ENCODE peak calls at places on chromosomes 4 and X, in nine cellular contexts. One of them, this sample, is unnamed.

GRCh38 chr4:4256799-4257198 is 8.8 kb upstream of the TMEM128 start:
- DNase-seq in breast epithelium: no peak
- DNase-seq in lower leg skin: no peak
- DNase-seq in A549: no peak
- DNase-seq in esophagus squamous epithelium: no peak
- DNase-seq in ovary: no peak
- DNase-seq in uterus: no peak
- DNase-seq in tibial nerve: no peak
- DNase-seq in body of pancreas: no peak
- DNase-seq in this sample: no peak

GRCh38 chrX:65712005-65712861 is 44.8 kb downstream of the MSN start:
- DNase-seq in breast epithelium: no peak
- DNase-seq in lower leg skin: no peak
- DNase-seq in A549: no peak
- DNase-seq in esophagus squamous epithelium: no peak
- DNase-seq in ovary: no peak
- DNase-seq in uterus: no peak
- DNase-seq in tibial nerve: no peak
- DNase-seq in body of pancreas: no peak
- DNase-seq in this sample: no peak

GRCh38 chr4:186900980-186901379 is 177.3 kb upstream of the FAT1 start:
- DNase-seq in breast epithelium: no peak
- DNase-seq in lower leg skin: no peak
- DNase-seq in A549: no peak
- DNase-seq in esophagus squamous epithelium: no peak
- DNase-seq in ovary: no peak
- DNase-seq in uterus: no peak
- DNase-seq in tibial nerve: no peak
- DNase-seq in body of pancreas: no peak
- DNase-seq in this sample: no peak

GRCh38 chr4:168604496-168605373 is 107.9 kb downstream of the PALLD start:
- DNase-seq in breast epithelium: peak
- DNase-seq in lower leg skin: peak
- DNase-seq in A549: no peak
- DNase-seq in esophagus squamous epithelium: no peak
- DNase-seq in ovary: peak
- DNase-seq in uterus: peak
- DNase-seq in tibial nerve: no peak
- DNase-seq in body of pancreas: no peak
- DNase-seq in this sample: no peak

GRCh38 chrX:130118396-130118795 is 8.1 kb upstream of the ELF4 start:
- DNase-seq in breast epithelium: no peak
- DNase-seq in lower leg skin: no peak
- DNase-seq in A549: no peak
- DNase-seq in esophagus squamous epithelium: no peak
- DNase-seq in ovary: peak
- DNase-seq in uterus: peak
- DNase-seq in tibial nerve: no peak
- DNase-seq in body of pancreas: no peak
- DNase-seq in this sample: no peak

GRCh38 chr4:11152684-11153083 is 276.0 kb downstream of the HS3ST1 start:
- DNase-seq in breast epithelium: no peak
- DNase-seq in lower leg skin: no peak
- DNase-seq in A549: no peak
- DNase-seq in esophagus squamous epithelium: no peak
- DNase-seq in ovary: no peak
- DNase-seq in uterus: no peak
- DNase-seq in tibial nerve: no peak
- DNase-seq in body of pancreas: no peak
- DNase-seq in this sample: no peak

GRCh38 chr4:19054916-19055315 is 1033.4 kb upstream of the LCORL start:
- DNase-seq in breast epithelium: no peak
- DNase-seq in lower leg skin: no peak
- DNase-seq in A549: no peak
- DNase-seq in esophagus squamous epithelium: no peak
- DNase-seq in ovary: no peak
- DNase-seq in uterus: no peak
- DNase-seq in tibial nerve: no peak
- DNase-seq in body of pancreas: no peak
- DNase-seq in this sample: no peak

GRCh38 chrX:130566028-130566683 is 164.4 kb downstream of the RBMX2 start:
- DNase-seq in breast epithelium: no peak
- DNase-seq in lower leg skin: no peak
- DNase-seq in A549: no peak
- DNase-seq in esophagus squamous epithelium: no peak
- DNase-seq in ovary: no peak
- DNase-seq in uterus: no peak
- DNase-seq in tibial nerve: no peak
- DNase-seq in body of pancreas: peak
- DNase-seq in this sample: no peak

GRCh38 chr4:20474119-20474518 is 222.4 kb downstream of the SLIT2 start:
- DNase-seq in breast epithelium: no peak
- DNase-seq in lower leg skin: no peak
- DNase-seq in A549: no peak
- DNase-seq in esophagus squamous epithelium: no peak
- DNase-seq in ovary: no peak
- DNase-seq in uterus: no peak
- DNase-seq in tibial nerve: no peak
- DNase-seq in body of pancreas: no peak
- DNase-seq in this sample: peak

GRCh38 chr4:94641702-94642560 is 115.8 kb upstream of the BMPR1B start:
- DNase-seq in breast epithelium: no peak
- DNase-seq in lower leg skin: no peak
- DNase-seq in A549: peak
- DNase-seq in esophagus squamous epithelium: no peak
- DNase-seq in ovary: no peak
- DNase-seq in uterus: no peak
- DNase-seq in tibial nerve: no peak
- DNase-seq in body of pancreas: no peak
- DNase-seq in this sample: no peak

GRCh38 chrX:46573896-46574336 is 351 bp downstream of the CHST7 start:
- DNase-seq in breast epithelium: peak
- DNase-seq in lower leg skin: peak
- DNase-seq in A549: peak
- DNase-seq in esophagus squamous epithelium: peak
- DNase-seq in ovary: peak
- DNase-seq in uterus: peak
- DNase-seq in tibial nerve: peak
- DNase-seq in body of pancreas: peak
- DNase-seq in this sample: peak

GRCh38 chrX:117095393-117095792 is 632.6 kb upstream of the CT83 start:
- DNase-seq in breast epithelium: no peak
- DNase-seq in lower leg skin: no peak
- DNase-seq in A549: no peak
- DNase-seq in esophagus squamous epithelium: no peak
- DNase-seq in ovary: no peak
- DNase-seq in uterus: no peak
- DNase-seq in tibial nerve: no peak
- DNase-seq in body of pancreas: no peak
- DNase-seq in this sample: no peak

GRCh38 chr4:25725870-25726269 is 70.2 kb downstream of the SLC34A2 start:
- DNase-seq in breast epithelium: no peak
- DNase-seq in lower leg skin: no peak
- DNase-seq in A549: no peak
- DNase-seq in esophagus squamous epithelium: no peak
- DNase-seq in ovary: no peak
- DNase-seq in uterus: no peak
- DNase-seq in tibial nerve: no peak
- DNase-seq in body of pancreas: no peak
- DNase-seq in this sample: no peak

GRCh38 chr4:74161676-74162450 is 3.9 kb downstream of the MTHFD2L start:
- DNase-seq in breast epithelium: no peak
- DNase-seq in lower leg skin: no peak
- DNase-seq in A549: no peak
- DNase-seq in esophagus squamous epithelium: no peak
- DNase-seq in ovary: no peak
- DNase-seq in uterus: no peak
- DNase-seq in tibial nerve: no peak
- DNase-seq in body of pancreas: no peak
- DNase-seq in this sample: no peak

GRCh38 chr4:74166135-74166534 is 8.2 kb downstream of the MTHFD2L start:
- DNase-seq in breast epithelium: no peak
- DNase-seq in lower leg skin: no peak
- DNase-seq in A549: no peak
- DNase-seq in esophagus squamous epithelium: no peak
- DNase-seq in ovary: no peak
- DNase-seq in uterus: no peak
- DNase-seq in tibial nerve: no peak
- DNase-seq in body of pancreas: no peak
- DNase-seq in this sample: peak

GRCh38 chr4:74168841-74169240 is 10.9 kb downstream of the MTHFD2L start:
- DNase-seq in breast epithelium: no peak
- DNase-seq in lower leg skin: no peak
- DNase-seq in A549: no peak
- DNase-seq in esophagus squamous epithelium: no peak
- DNase-seq in ovary: no peak
- DNase-seq in uterus: no peak
- DNase-seq in tibial nerve: no peak
- DNase-seq in body of pancreas: no peak
- DNase-seq in this sample: no peak

GRCh38 chr4:74166823-74167222 is 8.9 kb downstream of the MTHFD2L start:
- DNase-seq in breast epithelium: no peak
- DNase-seq in lower leg skin: no peak
- DNase-seq in A549: no peak
- DNase-seq in esophagus squamous epithelium: no peak
- DNase-seq in ovary: no peak
- DNase-seq in uterus: no peak
- DNase-seq in tibial nerve: no peak
- DNase-seq in body of pancreas: no peak
- DNase-seq in this sample: no peak

GRCh38 chr4:74167585-74167984 is 9.7 kb downstream of the MTHFD2L start:
- DNase-seq in breast epithelium: no peak
- DNase-seq in lower leg skin: no peak
- DNase-seq in A549: no peak
- DNase-seq in esophagus squamous epithelium: no peak
- DNase-seq in ovary: no peak
- DNase-seq in uterus: no peak
- DNase-seq in tibial nerve: no peak
- DNase-seq in body of pancreas: no peak
- DNase-seq in this sample: no peak
- TF ChIP-seq POLR2A in breast epithelium: no peak
- TF ChIP-seq POLR2A in lower leg skin: no peak
- TF ChIP-seq POLR2A in A549: no peak
- TF ChIP-seq POLR2A in esophagus squamous epithelium: no peak
- TF ChIP-seq POLR2A in ovary: no peak
- TF ChIP-seq POLR2A in uterus: no peak
- TF ChIP-seq POLR2A in tibial nerve: no peak
- TF ChIP-seq POLR2A in body of pancreas: no peak
- TF ChIP-seq POLR2A in this sample: no peak

GRCh38 chr4:123444298-123444731 is 47.7 kb downstream of the SPRY1 start:
- DNase-seq in breast epithelium: no peak
- DNase-seq in lower leg skin: peak
- DNase-seq in A549: no peak
- DNase-seq in esophagus squamous epithelium: no peak
- DNase-seq in ovary: peak
- DNase-seq in uterus: peak
- DNase-seq in tibial nerve: no peak
- DNase-seq in body of pancreas: peak
- DNase-seq in this sample: peak
- H3K4me3 ChIP-seq in breast epithelium: no peak
- H3K4me3 ChIP-seq in lower leg skin: no peak
- H3K4me3 ChIP-seq in A549: no peak
- H3K4me3 ChIP-seq in esophagus squamous epithelium: no peak
- H3K4me3 ChIP-seq in ovary: no peak
- H3K4me3 ChIP-seq in uterus: no peak
- H3K4me3 ChIP-seq in tibial nerve: no peak
- H3K4me3 ChIP-seq in body of pancreas: no peak
- H3K4me3 ChIP-seq in this sample: peak

GRCh38 chr4:79209822-79210635 is 115.8 kb downstream of the NAA11 start:
- DNase-seq in breast epithelium: no peak
- DNase-seq in lower leg skin: peak
- DNase-seq in A549: no peak
- DNase-seq in esophagus squamous epithelium: no peak
- DNase-seq in ovary: no peak
- DNase-seq in uterus: no peak
- DNase-seq in tibial nerve: no peak
- DNase-seq in body of pancreas: no peak
- DNase-seq in this sample: peak

GRCh38 chr4:79213040-79213439 is 112.8 kb downstream of the NAA11 start:
- DNase-seq in breast epithelium: no peak
- DNase-seq in lower leg skin: no peak
- DNase-seq in A549: no peak
- DNase-seq in esophagus squamous epithelium: no peak
- DNase-seq in ovary: no peak
- DNase-seq in uterus: no peak
- DNase-seq in tibial nerve: no peak
- DNase-seq in body of pancreas: no peak
- DNase-seq in this sample: peak

GRCh38 chr4:79210636-79211049 is 115.2 kb downstream of the NAA11 start:
- DNase-seq in breast epithelium: no peak
- DNase-seq in lower leg skin: no peak
- DNase-seq in A549: no peak
- DNase-seq in esophagus squamous epithelium: no peak
- DNase-seq in ovary: no peak
- DNase-seq in uterus: no peak
- DNase-seq in tibial nerve: no peak
- DNase-seq in body of pancreas: no peak
- DNase-seq in this sample: no peak

GRCh38 chr4:79212311-79212710 is 113.5 kb downstream of the NAA11 start:
- DNase-seq in breast epithelium: no peak
- DNase-seq in lower leg skin: no peak
- DNase-seq in A549: no peak
- DNase-seq in esophagus squamous epithelium: no peak
- DNase-seq in ovary: no peak
- DNase-seq in uterus: no peak
- DNase-seq in tibial nerve: no peak
- DNase-seq in body of pancreas: no peak
- DNase-seq in this sample: peak

GRCh38 chr4:79211490-79211889 is 114.4 kb downstream of the NAA11 start:
- DNase-seq in breast epithelium: no peak
- DNase-seq in lower leg skin: no peak
- DNase-seq in A549: no peak
- DNase-seq in esophagus squamous epithelium: no peak
- DNase-seq in ovary: no peak
- DNase-seq in uterus: no peak
- DNase-seq in tibial nerve: no peak
- DNase-seq in body of pancreas: no peak
- DNase-seq in this sample: peak
- TF ChIP-seq POLR2A in breast epithelium: no peak
- TF ChIP-seq POLR2A in lower leg skin: no peak
- TF ChIP-seq POLR2A in A549: no peak
- TF ChIP-seq POLR2A in esophagus squamous epithelium: no peak
- TF ChIP-seq POLR2A in ovary: no peak
- TF ChIP-seq POLR2A in uterus: no peak
- TF ChIP-seq POLR2A in tibial nerve: no peak
- TF ChIP-seq POLR2A in body of pancreas: no peak
- TF ChIP-seq POLR2A in this sample: peak

GRCh38 chrX:22952011-22952410 is 47.7 kb upstream of the DDX53 start:
- DNase-seq in breast epithelium: no peak
- DNase-seq in lower leg skin: no peak
- DNase-seq in A549: no peak
- DNase-seq in esophagus squamous epithelium: no peak
- DNase-seq in ovary: no peak
- DNase-seq in uterus: no peak
- DNase-seq in tibial nerve: no peak
- DNase-seq in body of pancreas: no peak
- DNase-seq in this sample: peak

GRCh38 chrX:22944945-22945344 is 54.8 kb upstream of the DDX53 start:
- DNase-seq in breast epithelium: no peak
- DNase-seq in lower leg skin: no peak
- DNase-seq in A549: no peak
- DNase-seq in esophagus squamous epithelium: no peak
- DNase-seq in ovary: no peak
- DNase-seq in uterus: no peak
- DNase-seq in tibial nerve: no peak
- DNase-seq in body of pancreas: no peak
- DNase-seq in this sample: no peak

GRCh38 chrX:22950278-22951266 is 49.2 kb upstream of the DDX53 start:
- DNase-seq in breast epithelium: no peak
- DNase-seq in lower leg skin: peak
- DNase-seq in A549: no peak
- DNase-seq in esophagus squamous epithelium: no peak
- DNase-seq in ovary: peak
- DNase-seq in uterus: no peak
- DNase-seq in tibial nerve: no peak
- DNase-seq in body of pancreas: peak
- DNase-seq in this sample: peak
- H3K4me3 ChIP-seq in breast epithelium: no peak
- H3K4me3 ChIP-seq in lower leg skin: no peak
- H3K4me3 ChIP-seq in A549: no peak
- H3K4me3 ChIP-seq in esophagus squamous epithelium: no peak
- H3K4me3 ChIP-seq in ovary: no peak
- H3K4me3 ChIP-seq in uterus: no peak
- H3K4me3 ChIP-seq in tibial nerve: no peak
- H3K4me3 ChIP-seq in body of pancreas: no peak
- H3K4me3 ChIP-seq in this sample: no peak

This sample was measured in NB4.